ENCODE peak calls at places on chromosomes 13 and 19, in five cellular contexts. W, K, Q, R and N are unnamed samples.

GRCh38 chr13:88926890-88927502 is 1255.8 kb downstream of the SLITRK5 start:
- DNase-seq in R (no peak), Q (no peak), W (no peak), K (no peak), N (no peak)

GRCh38 chr19:22286151-22286810 is at the start of gene ZNF729:
- DNase-seq in Q (no peak), W (no peak), K (peak), R (no peak), N (no peak)

GRCh38 chr13:33153421-33154381 is 131.9 kb downstream of the STARD13 start:
- DNase-seq in W (no peak), K (peak), Q (peak), R (no peak), N (no peak)

GRCh38 chr19:39142655-39143054 is 17.1 kb downstream of the PAK4 start:
- DNase-seq in K (no peak), W (no peak), Q (no peak), R (no peak), N (no peak)

GRCh38 chr19:10112037-10112751 is 701 bp downstream of the P2RY11 start:
- DNase-seq in W (peak), K (no peak), R (no peak), Q (no peak), N (no peak)

GRCh38 chr19:34731964-34732363 is 2.1 kb upstream of the ZNF181 start:
- DNase-seq in Q (no peak), W (no peak), K (no peak), R (no peak), N (no peak)

GRCh38 chr13:110524484-110525254 is 36.9 kb downstream of the RAB20 start:
- DNase-seq in R (peak), Q (no peak), K (peak), W (no peak), N (no peak)

GRCh38 chr19:3694361-3695123 is 5.7 kb downstream of the PIP5K1C start:
- DNase-seq in R (no peak), Q (no peak), K (no peak), W (no peak), N (no peak)

GRCh38 chr13:72536668-72537399 is 190.6 kb downstream of the MZT1 start:
- DNase-seq in W (no peak), R (no peak), K (no peak), Q (no peak), N (no peak)

GRCh38 chr13:39406688-39407087 is 196.3 kb downstream of the LHFPL6 start:
- DNase-seq in Q (no peak), R (no peak), K (no peak), W (no peak), N (no peak)

GRCh38 chr19:49427855-49428546 is 2.8 kb downstream of the GFY start:
- DNase-seq in K (no peak), W (no peak), R (peak), Q (peak), N (no peak)

GRCh38 chr19:9848060-9848459 is 12.9 kb downstream of the PIN1 start:
- DNase-seq in W (no peak), R (no peak), K (no peak), Q (peak), N (no peak)

GRCh38 chr19:2754659-2755447 is 15.0 kb upstream of the SLC39A3 start:
- DNase-seq in W (no peak), Q (no peak), K (no peak), R (no peak), N (no peak)

GRCh38 chr19:50943074-50943828 is 9.6 kb downstream of the KLK5 start:
- DNase-seq in W (no peak), K (no peak), R (no peak), Q (no peak), N (no peak)

GRCh38 chr13:40191186-40191980 is 475.1 kb downstream of the FOXO1 start:
- DNase-seq in R (no peak), K (no peak), W (no peak), Q (no peak), N (peak)

GRCh38 chr19:3184847-3185481 is 766 bp upstream of the NCLN start:
- DNase-seq in W (no peak), Q (peak), K (peak), R (peak), N (no peak)

GRCh38 chr19:56622374-56622773 is 20.6 kb upstream of the SMIM17 start:
- DNase-seq in R (no peak), K (no peak), Q (no peak), W (no peak), N (no peak)

GRCh38 chr13:67119481-67119883 is 110.7 kb downstream of the PCDH9 start:
- DNase-seq in K (no peak), Q (no peak), R (no peak), W (peak), N (peak)

GRCh38 chr13:24097667-24098066 is 62.9 kb upstream of the SPATA13 start:
- DNase-seq in W (no peak), K (no peak), Q (no peak), R (no peak), N (no peak)

GRCh38 chr19:19459707-19460251 is 54.3 kb downstream of the GATAD2A start:
- DNase-seq in R (peak), W (peak), K (peak), Q (no peak), N (no peak)

GRCh38 chr13:98240131-98240530 is 63.1 kb upstream of the RNF113B start:
- DNase-seq in W (no peak), Q (no peak), R (no peak), K (no peak), N (no peak)

GRCh38 chr19:39052243-39052746 is 19.9 kb upstream of the FBXO27 start:
- DNase-seq in K (no peak), Q (peak), W (peak), R (peak), N (no peak)

GRCh38 chr13:42333613-42334328 is 61.8 kb downstream of the AKAP11 start:
- DNase-seq in R (no peak), K (no peak), W (peak), Q (peak), N (no peak)

GRCh38 chr13:90518398-90518797 is 829.1 kb upstream of the MIR17HG start:
- DNase-seq in Q (no peak), R (no peak), W (no peak), K (no peak), N (no peak)

GRCh38 chr13:24668955-24669354 is 11.3 kb upstream of the ATP12A start:
- DNase-seq in Q (no peak), K (no peak), W (no peak), R (no peak), N (no peak)

GRCh38 chr13:30004204-30004603 is 153.8 kb upstream of the UBL3 start:
- DNase-seq in W (peak), K (no peak), R (no peak), Q (no peak), N (no peak)

GRCh38 chr19:57321164-57321563 is 892 bp downstream of the ZNF543 start:
- DNase-seq in W (no peak), K (no peak), Q (no peak), R (no peak), N (no peak)

GRCh38 chr13:24180743-24181384 is 20.3 kb downstream of the SPATA13 start:
- DNase-seq in Q (no peak), K (no peak), W (peak), R (no peak), N (no peak)

GRCh38 chr13:113432509-113433270 is 20.6 kb downstream of the ADPRHL1 start:
- DNase-seq in W (no peak), K (peak), Q (no peak), R (no peak), N (no peak)

GRCh38 chr13:20721454-20722357 is 18.2 kb downstream of the IL17D start:
- DNase-seq in Q (peak), W (peak), R (peak), K (peak), N (peak)

GRCh38 chr19:7788933-7789323 is 25.9 kb downstream of the CLEC4M start:
- DNase-seq in Q (no peak), R (no peak), W (no peak), K (no peak), N (no peak)
- H3K4me3 ChIP-seq in Q (peak), R (peak), W (no peak), K (no peak), N (no peak)

GRCh38 chr19:44588753-44589112 is 24.6 kb upstream of the IGSF23 start:
- DNase-seq in Q (no peak), W (no peak), K (no peak), R (no peak), N (no peak)

GRCh38 chr19:44587863-44588752 is 25.3 kb upstream of the IGSF23 start:
- DNase-seq in Q (no peak), K (no peak), W (peak), R (no peak), N (peak)

GRCh38 chr19:44582581-44583265 is 30.6 kb upstream of the IGSF23 start:
- DNase-seq in W (no peak), K (no peak), Q (peak), R (no peak), N (no peak)

GRCh38 chr19:44581288-44581687 is 32.1 kb upstream of the IGSF23 start:
- DNase-seq in W (no peak), K (no peak), Q (no peak), R (no peak), N (no peak)

DNA sequence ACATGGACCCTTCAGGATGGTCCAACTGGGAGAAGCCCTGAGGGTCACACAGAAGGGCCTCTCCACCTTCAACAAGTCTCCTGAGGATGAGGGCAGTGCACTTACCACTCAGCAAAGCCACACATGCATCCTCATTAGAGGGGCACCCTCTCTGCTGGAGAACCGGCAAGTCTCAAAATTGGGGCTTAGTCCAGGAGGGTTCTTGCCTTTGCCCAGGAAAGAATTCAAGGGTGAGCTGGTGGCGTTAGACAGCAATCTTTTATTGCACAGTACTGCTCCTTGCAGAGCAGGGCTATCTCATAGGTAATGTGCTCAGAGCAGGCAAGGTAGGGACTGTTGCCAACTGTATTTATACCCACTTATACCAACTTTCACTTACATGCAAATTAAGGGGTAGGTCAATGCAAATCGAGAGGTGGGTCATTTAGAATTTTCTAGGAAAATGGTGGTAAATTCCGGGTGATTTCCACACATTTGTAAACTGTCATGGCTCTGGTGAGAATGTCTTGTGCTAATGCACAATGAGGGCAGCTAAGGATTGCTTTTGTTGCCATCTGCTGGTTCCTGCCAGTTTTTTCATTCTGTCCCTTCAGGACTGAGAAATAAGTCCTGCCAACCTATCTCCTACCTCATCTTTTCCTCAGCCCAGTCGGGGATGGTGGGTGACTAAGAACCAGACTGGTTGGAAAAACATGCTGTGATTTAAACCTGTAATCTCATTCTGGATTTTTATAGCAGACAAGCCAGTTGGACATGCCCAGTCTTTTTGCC is 27.8 kb upstream of the IGSF23 start:
- DNase-seq in W (peak), Q (no peak), R (no peak), K (no peak), N (no peak)
- TF ChIP-seq CTCF in W (peak), Q (no peak), R (no peak), K (no peak), N (peak)

GRCh38 chr13:50222569-50223332 is 207.5 kb downstream of the KCNRG start:
- DNase-seq in Q (no peak), K (peak), R (peak), W (peak), N (no peak)
- H3K4me3 ChIP-seq in Q (no peak), K (no peak), R (no peak), W (peak), N (no peak)

GRCh38 chr13:43963726-43964125 is 84.0 kb downstream of the LACC1 start:
- DNase-seq in R (no peak), W (no peak), K (no peak), Q (peak), N (no peak)
- TF ChIP-seq CTCF in R (no peak), W (no peak), K (no peak), Q (peak), N (no peak)

GRCh38 chr13:52177276-52177675 is 17.9 kb upstream of the NEK3 start:
- DNase-seq in Q (no peak), R (no peak), K (no peak), W (no peak), N (no peak)
- H3K4me3 ChIP-seq in Q (no peak), R (no peak), K (no peak), W (no peak), N (no peak)

DNA sequence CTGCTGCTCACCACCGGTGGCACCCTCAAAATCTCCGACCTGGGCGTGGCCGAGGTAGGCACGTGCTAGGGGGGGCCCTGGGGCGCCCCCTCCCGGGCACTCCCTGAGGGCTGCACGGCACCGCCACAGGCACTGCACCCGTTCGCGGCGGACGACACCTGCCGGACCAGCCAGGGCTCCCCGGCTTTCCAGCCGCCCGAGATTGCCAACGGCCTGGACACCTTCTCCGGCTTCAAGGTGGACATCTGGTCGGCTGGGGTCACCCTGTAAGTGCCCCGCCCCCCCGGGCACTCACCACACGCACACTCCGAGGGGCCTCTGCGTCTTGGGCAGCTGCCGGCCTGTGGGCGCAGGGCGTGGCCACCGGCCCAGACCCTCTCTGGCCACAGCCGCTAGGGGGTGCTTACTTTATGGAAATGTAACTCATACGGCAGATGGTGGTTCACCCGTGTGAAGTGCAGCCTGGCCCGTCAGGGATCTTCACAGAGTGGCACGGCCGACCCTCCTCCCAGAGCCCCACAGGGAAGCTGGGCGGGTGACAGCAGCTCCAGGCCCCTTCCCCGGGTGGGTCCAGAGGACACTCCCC is 15.0 kb downstream of the STK11 start:
- DNase-seq in R (no peak), K (no peak), Q (no peak), W (no peak), N (no peak)
- TF ChIP-seq CTCF in R (no peak), K (no peak), Q (no peak), W (no peak), N (no peak)